ENCODE peak calls at places on chromosomes 13 and 19, in five cellular contexts. O is AG04450; C is activated T-cell treated with anti-CD3 and anti-CD28 coated beads for 24 hours; A is activated naive CD4-positive, alpha-beta T cell treated with anti-CD3 and anti-CD28 coated beads for 36 hours; Y is fibroblast of the aortic adventitia. K is an unnamed sample.

GRCh38 chr13:33730147-33730546 is 87.8 kb upstream of the RFC3 start:
- DNase-seq in O (no peak), C (no peak), A (no peak), Y (no peak), K (no peak)

GRCh38 chr19:11422163-11423068 is 3.3 kb upstream of the RGL3 start:
- DNase-seq in O (no peak), C (peak), A (peak), Y (peak), K (no peak)

GRCh38 chr13:97977376-97977705 is 23.9 kb downstream of the IPO5 start:
- DNase-seq in O (no peak), C (no peak), A (no peak), Y (peak), K (no peak)

GRCh38 chr19:47499863-47500830 is 14.7 kb downstream of the NAPA start:
- DNase-seq in O (no peak), C (no peak), A (no peak), Y (no peak), K (no peak)

GRCh38 chr19:434152-434960 is 25.4 kb upstream of the C2CD4C start:
- DNase-seq in O (no peak), C (no peak), A (no peak), Y (no peak), K (no peak)

GRCh38 chr19:46913852-46914430 is 53.1 kb downstream of the ARHGAP35 start:
- DNase-seq in O (no peak), C (no peak), A (no peak), Y (peak), K (no peak)

GRCh38 chr19:48543121-48543710 is 8.8 kb upstream of the SULT2B1 start:
- DNase-seq in O (no peak), C (no peak), A (no peak), Y (peak), K (no peak)

GRCh38 chr19:6970478-6970877 is 50.8 kb downstream of the MBD3L2B start:
- DNase-seq in O (no peak), C (no peak), A (peak), Y (no peak), K (no peak)

GRCh38 chr13:29402168-29402621 is 193.3 kb downstream of the SLC7A1 start:
- DNase-seq in O (peak), C (no peak), A (no peak), Y (peak), K (no peak)

GRCh38 chr13:23790591-23791170 is 98.5 kb downstream of the MIPEP start:
- DNase-seq in O (no peak), C (no peak), A (no peak), Y (peak), K (no peak)

GRCh38 chr13:114019367-114019766 is 45.5 kb upstream of the C13orf46 start:
- DNase-seq in O (no peak), C (peak), A (peak), Y (no peak), K (no peak)

GRCh38 chr13:113948034-113948742 is 25.7 kb downstream of the C13orf46 start:
- DNase-seq in O (no peak), C (no peak), A (no peak), Y (no peak), K (no peak)

GRCh38 chr13:97359181-97360057 is 74.5 kb upstream of the RAP2A start:
- DNase-seq in O (peak), C (peak), A (peak), Y (peak), K (peak)

GRCh38 chr13:99501952-99502310 is 659 bp downstream of the TM9SF2 start:
- DNase-seq in O (no peak), C (peak), A (peak), Y (peak), K (no peak)

GRCh38 chr19:55674459-55674840 is 576 bp upstream of the EPN1 start:
- DNase-seq in O (no peak), C (no peak), A (no peak), Y (no peak), K (no peak)

GRCh38 chr19:46731584-46731983 is 14.3 kb upstream of the FKRP start:
- DNase-seq in O (no peak), C (no peak), A (no peak), Y (no peak), K (no peak)

K was measured in NCI-H1105.